ENCODE peak calls at places on chromosomes 5 and 9, in six cellular contexts. One of them, this sample, is unnamed.

GRCh38 chr5:72242796-72243475 is 77.1 kb downstream of the MRPS27 start:
- DNase-seq in RCC 7860: no peak
- DNase-seq in amygdala: no peak
- DNase-seq in GM23248: no peak
- DNase-seq in cerebellar nuclear complex: no peak
- DNase-seq in stimulated activated CD4-positive, alpha-beta T cell treated with anti-CD3 and anti-CD28 coated beads, Interleukin-15, amount 100 ng/mL, for 1 hour: no peak
- DNase-seq in this sample: no peak

GRCh38 chr5:79689541-79690466 is at the start of gene CMYA5:
- DNase-seq in RCC 7860: no peak
- DNase-seq in amygdala: no peak
- DNase-seq in GM23248: peak; percentile 66
- DNase-seq in cerebellar nuclear complex: no peak
- DNase-seq in stimulated activated CD4-positive, alpha-beta T cell treated with anti-CD3 and anti-CD28 coated beads, Interleukin-15, amount 100 ng/mL, for 1 hour: no peak
- DNase-seq in this sample: no peak

GRCh38 chr9:96022445-96023031 is 147.0 kb downstream of the ERCC6L2 start:
- DNase-seq in RCC 7860: no peak
- DNase-seq in amygdala: no peak
- DNase-seq in GM23248: no peak
- DNase-seq in cerebellar nuclear complex: no peak
- DNase-seq in stimulated activated CD4-positive, alpha-beta T cell treated with anti-CD3 and anti-CD28 coated beads, Interleukin-15, amount 100 ng/mL, for 1 hour: no peak
- DNase-seq in this sample: no peak

GRCh38 chr9:131606896-131607567 is 61.7 kb downstream of the PRRT1B start:
- DNase-seq in RCC 7860: no peak
- DNase-seq in amygdala: no peak
- DNase-seq in GM23248: no peak
- DNase-seq in cerebellar nuclear complex: no peak
- DNase-seq in stimulated activated CD4-positive, alpha-beta T cell treated with anti-CD3 and anti-CD28 coated beads, Interleukin-15, amount 100 ng/mL, for 1 hour: no peak
- DNase-seq in this sample: no peak

GRCh38 chr5:5342784-5343183 is 79.7 kb upstream of the ICE1 start:
- DNase-seq in RCC 7860: peak; percentile 96
- DNase-seq in amygdala: no peak
- DNase-seq in GM23248: peak; percentile 75
- DNase-seq in cerebellar nuclear complex: no peak
- DNase-seq in stimulated activated CD4-positive, alpha-beta T cell treated with anti-CD3 and anti-CD28 coated beads, Interleukin-15, amount 100 ng/mL, for 1 hour: no peak
- DNase-seq in this sample: no peak

GRCh38 chr9:114304416-114305188 is 18.3 kb upstream of the ORM1 start:
- DNase-seq in RCC 7860: no peak
- DNase-seq in amygdala: no peak
- DNase-seq in GM23248: no peak
- DNase-seq in cerebellar nuclear complex: no peak
- DNase-seq in stimulated activated CD4-positive, alpha-beta T cell treated with anti-CD3 and anti-CD28 coated beads, Interleukin-15, amount 100 ng/mL, for 1 hour: no peak
- DNase-seq in this sample: no peak

GRCh38 chr9:115157245-115157674 is 39.3 kb upstream of the TNC start:
- DNase-seq in RCC 7860: peak; percentile 96
- DNase-seq in amygdala: no peak
- DNase-seq in GM23248: peak; percentile 88
- DNase-seq in cerebellar nuclear complex: no peak
- DNase-seq in stimulated activated CD4-positive, alpha-beta T cell treated with anti-CD3 and anti-CD28 coated beads, Interleukin-15, amount 100 ng/mL, for 1 hour: no peak
- DNase-seq in this sample: peak; percentile 58

GRCh38 chr5:109253262-109253661 is 156.5 kb downstream of the PJA2 start:
- DNase-seq in RCC 7860: no peak
- DNase-seq in amygdala: no peak
- DNase-seq in GM23248: no peak
- DNase-seq in cerebellar nuclear complex: no peak
- DNase-seq in stimulated activated CD4-positive, alpha-beta T cell treated with anti-CD3 and anti-CD28 coated beads, Interleukin-15, amount 100 ng/mL, for 1 hour: no peak
- DNase-seq in this sample: no peak

GRCh38 chr9:32918628-32919027 is 82.8 kb downstream of the APTX start:
- DNase-seq in RCC 7860: no peak
- DNase-seq in amygdala: no peak
- DNase-seq in GM23248: no peak
- DNase-seq in cerebellar nuclear complex: no peak
- DNase-seq in stimulated activated CD4-positive, alpha-beta T cell treated with anti-CD3 and anti-CD28 coated beads, Interleukin-15, amount 100 ng/mL, for 1 hour: no peak
- DNase-seq in this sample: no peak

GRCh38 chr9:105886136-105886535 is 191.8 kb downstream of the TMEM38B start:
- DNase-seq in RCC 7860: no peak
- DNase-seq in amygdala: peak; percentile 19
- DNase-seq in GM23248: no peak
- DNase-seq in cerebellar nuclear complex: no peak
- DNase-seq in stimulated activated CD4-positive, alpha-beta T cell treated with anti-CD3 and anti-CD28 coated beads, Interleukin-15, amount 100 ng/mL, for 1 hour: no peak
- DNase-seq in this sample: no peak

GRCh38 chr9:123046796-123047195 is 13.3 kb downstream of the GPR21 start:
- DNase-seq in RCC 7860: no peak
- DNase-seq in amygdala: no peak
- DNase-seq in GM23248: no peak
- DNase-seq in cerebellar nuclear complex: no peak
- DNase-seq in stimulated activated CD4-positive, alpha-beta T cell treated with anti-CD3 and anti-CD28 coated beads, Interleukin-15, amount 100 ng/mL, for 1 hour: no peak
- DNase-seq in this sample: no peak

GRCh38 chr9:82783045-82783444 is 279.9 kb downstream of the RASEF start:
- DNase-seq in RCC 7860: no peak
- DNase-seq in amygdala: no peak
- DNase-seq in GM23248: no peak
- DNase-seq in cerebellar nuclear complex: no peak
- DNase-seq in stimulated activated CD4-positive, alpha-beta T cell treated with anti-CD3 and anti-CD28 coated beads, Interleukin-15, amount 100 ng/mL, for 1 hour: no peak
- DNase-seq in this sample: no peak

GRCh38 chr9:113463418-113464285 is at the start of gene RGS3:
- DNase-seq in RCC 7860: peak; percentile 71
- DNase-seq in amygdala: no peak
- DNase-seq in GM23248: no peak
- DNase-seq in cerebellar nuclear complex: no peak
- DNase-seq in stimulated activated CD4-positive, alpha-beta T cell treated with anti-CD3 and anti-CD28 coated beads, Interleukin-15, amount 100 ng/mL, for 1 hour: no peak
- DNase-seq in this sample: no peak

GRCh38 chr9:91907387-91908292 is 42.4 kb downstream of the ROR2 start:
- DNase-seq in RCC 7860: no peak
- DNase-seq in amygdala: no peak
- DNase-seq in GM23248: no peak
- DNase-seq in cerebellar nuclear complex: no peak
- DNase-seq in stimulated activated CD4-positive, alpha-beta T cell treated with anti-CD3 and anti-CD28 coated beads, Interleukin-15, amount 100 ng/mL, for 1 hour: no peak
- DNase-seq in this sample: no peak

GRCh38 chr9:127203501-127204327 is 60.9 kb upstream of the GARNL3 start:
- DNase-seq in RCC 7860: no peak
- DNase-seq in amygdala: no peak
- DNase-seq in GM23248: no peak
- DNase-seq in cerebellar nuclear complex: no peak
- DNase-seq in stimulated activated CD4-positive, alpha-beta T cell treated with anti-CD3 and anti-CD28 coated beads, Interleukin-15, amount 100 ng/mL, for 1 hour: no peak
- DNase-seq in this sample: no peak

GRCh38 chr5:132776932-132777208 is 169 bp downstream of the SEPTIN8 start:
- DNase-seq in RCC 7860: no peak
- DNase-seq in amygdala: no peak
- DNase-seq in GM23248: no peak
- DNase-seq in cerebellar nuclear complex: no peak
- DNase-seq in stimulated activated CD4-positive, alpha-beta T cell treated with anti-CD3 and anti-CD28 coated beads, Interleukin-15, amount 100 ng/mL, for 1 hour: no peak
- DNase-seq in this sample: no peak

GRCh38 chr5:6551287-6551954 is 81.4 kb downstream of the NSUN2 start:
- DNase-seq in RCC 7860: no peak
- DNase-seq in amygdala: no peak
- DNase-seq in GM23248: peak; percentile 17
- DNase-seq in cerebellar nuclear complex: no peak
- DNase-seq in stimulated activated CD4-positive, alpha-beta T cell treated with anti-CD3 and anti-CD28 coated beads, Interleukin-15, amount 100 ng/mL, for 1 hour: no peak
- DNase-seq in this sample: no peak

GRCh38 chr9:99478469-99479027 is 256.5 kb downstream of the SEC61B start:
- DNase-seq in RCC 7860: no peak
- DNase-seq in amygdala: no peak
- DNase-seq in GM23248: no peak
- DNase-seq in cerebellar nuclear complex: no peak
- DNase-seq in stimulated activated CD4-positive, alpha-beta T cell treated with anti-CD3 and anti-CD28 coated beads, Interleukin-15, amount 100 ng/mL, for 1 hour: no peak
- DNase-seq in this sample: no peak

GRCh38 chr5:133309166-133309791 is 257.5 kb downstream of the HSPA4 start:
- DNase-seq in RCC 7860: no peak
- DNase-seq in amygdala: no peak
- DNase-seq in GM23248: no peak
- DNase-seq in cerebellar nuclear complex: no peak
- DNase-seq in stimulated activated CD4-positive, alpha-beta T cell treated with anti-CD3 and anti-CD28 coated beads, Interleukin-15, amount 100 ng/mL, for 1 hour: no peak
- DNase-seq in this sample: no peak

GRCh38 chr5:132497488-132497997 is 7.0 kb upstream of the IRF1 start:
- DNase-seq in RCC 7860: peak; percentile 94
- DNase-seq in amygdala: no peak
- DNase-seq in GM23248: peak; percentile 97
- DNase-seq in cerebellar nuclear complex: no peak
- DNase-seq in stimulated activated CD4-positive, alpha-beta T cell treated with anti-CD3 and anti-CD28 coated beads, Interleukin-15, amount 100 ng/mL, for 1 hour: no peak
- DNase-seq in this sample: peak; percentile 90

GRCh38 chr9:21047315-21047714 is 15.9 kb upstream of the HACD4 start:
- DNase-seq in RCC 7860: no peak
- DNase-seq in amygdala: no peak
- DNase-seq in GM23248: no peak
- DNase-seq in cerebellar nuclear complex: no peak
- DNase-seq in stimulated activated CD4-positive, alpha-beta T cell treated with anti-CD3 and anti-CD28 coated beads, Interleukin-15, amount 100 ng/mL, for 1 hour: no peak
- DNase-seq in this sample: no peak

GRCh38 chr5:154757647-154758406 is 2.6 kb downstream of the LARP1 start:
- DNase-seq in RCC 7860: peak; percentile 8
- DNase-seq in amygdala: no peak
- DNase-seq in GM23248: peak; percentile 70
- DNase-seq in cerebellar nuclear complex: no peak
- DNase-seq in stimulated activated CD4-positive, alpha-beta T cell treated with anti-CD3 and anti-CD28 coated beads, Interleukin-15, amount 100 ng/mL, for 1 hour: peak; percentile 13
- DNase-seq in this sample: no peak

GRCh38 chr5:150304481-150305081 is 1.9 kb upstream of the ARSI start:
- DNase-seq in RCC 7860: no peak
- DNase-seq in amygdala: no peak
- DNase-seq in GM23248: no peak
- DNase-seq in cerebellar nuclear complex: no peak
- DNase-seq in stimulated activated CD4-positive, alpha-beta T cell treated with anti-CD3 and anti-CD28 coated beads, Interleukin-15, amount 100 ng/mL, for 1 hour: no peak
- DNase-seq in this sample: no peak

GRCh38 chr5:142290574-142291299 is 34.1 kb downstream of the SPRY4 start:
- DNase-seq in RCC 7860: no peak
- DNase-seq in amygdala: no peak
- DNase-seq in GM23248: peak; percentile 69
- DNase-seq in cerebellar nuclear complex: no peak
- DNase-seq in stimulated activated CD4-positive, alpha-beta T cell treated with anti-CD3 and anti-CD28 coated beads, Interleukin-15, amount 100 ng/mL, for 1 hour: no peak
- DNase-seq in this sample: no peak

GRCh38 chr9:94906181-94906580 is 179.7 kb downstream of the AOPEP start:
- DNase-seq in RCC 7860: no peak
- DNase-seq in amygdala: no peak
- DNase-seq in GM23248: no peak
- DNase-seq in cerebellar nuclear complex: no peak
- DNase-seq in stimulated activated CD4-positive, alpha-beta T cell treated with anti-CD3 and anti-CD28 coated beads, Interleukin-15, amount 100 ng/mL, for 1 hour: no peak
- DNase-seq in this sample: no peak

GRCh38 chr9:68719847-68720246 is 14.8 kb downstream of the PIP5K1B start:
- DNase-seq in RCC 7860: no peak
- DNase-seq in amygdala: no peak
- DNase-seq in GM23248: no peak
- DNase-seq in cerebellar nuclear complex: no peak
- DNase-seq in stimulated activated CD4-positive, alpha-beta T cell treated with anti-CD3 and anti-CD28 coated beads, Interleukin-15, amount 100 ng/mL, for 1 hour: no peak
- DNase-seq in this sample: no peak

GRCh38 chr5:75202935-75203334 is 33.7 kb downstream of the ANKRD31 start:
- DNase-seq in RCC 7860: no peak
- DNase-seq in amygdala: no peak
- DNase-seq in GM23248: no peak
- DNase-seq in cerebellar nuclear complex: no peak
- DNase-seq in stimulated activated CD4-positive, alpha-beta T cell treated with anti-CD3 and anti-CD28 coated beads, Interleukin-15, amount 100 ng/mL, for 1 hour: no peak
- DNase-seq in this sample: no peak

GRCh38 chr9:1198085-1198484 is 147.9 kb downstream of the DMRT2 start:
- DNase-seq in RCC 7860: peak; percentile 20
- DNase-seq in amygdala: no peak
- DNase-seq in GM23248: peak; percentile 80
- DNase-seq in cerebellar nuclear complex: no peak
- DNase-seq in stimulated activated CD4-positive, alpha-beta T cell treated with anti-CD3 and anti-CD28 coated beads, Interleukin-15, amount 100 ng/mL, for 1 hour: no peak
- DNase-seq in this sample: no peak

GRCh38 chr5:111389390-111390082 is 122.8 kb downstream of the STARD4 start:
- DNase-seq in RCC 7860: peak; percentile 83
- DNase-seq in amygdala: no peak
- DNase-seq in GM23248: peak; percentile 94
- DNase-seq in cerebellar nuclear complex: no peak
- DNase-seq in stimulated activated CD4-positive, alpha-beta T cell treated with anti-CD3 and anti-CD28 coated beads, Interleukin-15, amount 100 ng/mL, for 1 hour: no peak
- DNase-seq in this sample: peak; percentile 51

GRCh38 chr5:969421-969839 is 39.2 kb upstream of the NKD2 start:
- DNase-seq in RCC 7860: no peak
- DNase-seq in amygdala: no peak
- DNase-seq in GM23248: peak; percentile 84
- DNase-seq in cerebellar nuclear complex: no peak
- DNase-seq in stimulated activated CD4-positive, alpha-beta T cell treated with anti-CD3 and anti-CD28 coated beads, Interleukin-15, amount 100 ng/mL, for 1 hour: no peak
- DNase-seq in this sample: no peak

This sample was measured in GM04504.